ENCODE peak calls at places on chromosomes 4 and X, in four cellular contexts. H is NCI-H1105 treated with DMSO at 0.1 percent for 48 hours, F is left cardiac atrium, Q is A549. C is an unnamed sample.

GRCh38 chr4:144355809-144356757 is 215.6 kb upstream of the GYPA start:
- DNase-seq in F (no peak), Q (peak), H (no peak), C (peak)

GRCh38 chr4:186193851-186194250 is 2.5 kb downstream of the CYP4V2 start:
- DNase-seq in H (no peak), F (no peak), Q (no peak), C (no peak)

GRCh38 chrX:112961981-112962380 is 121.3 kb upstream of the AMOT start:
- DNase-seq in Q (no peak), F (no peak), H (no peak), C (no peak)

GRCh38 chr4:156971168-156971601 is 414 bp downstream of the PDGFC start:
- DNase-seq in H (no peak), Q (no peak), F (peak), C (no peak)

GRCh38 chrX:70033348-70033747 is 16.4 kb downstream of the AWAT2 start:
- DNase-seq in Q (peak), H (peak), F (no peak), C (peak)

GRCh38 chrX:72052415-72053090 is 79.2 kb downstream of the RTL5 start:
- DNase-seq in H (no peak), F (no peak), Q (no peak), C (peak)

GRCh38 chrX:55011294-55011693 is 11.1 kb downstream of the APEX2 start:
- DNase-seq in H (no peak), Q (no peak), F (no peak), C (peak)

GRCh38 chr4:76571274-76571673 is 136.2 kb downstream of the SHROOM3 start:
- DNase-seq in F (no peak), H (no peak), Q (peak), C (no peak)

GRCh38 chr4:82626251-82626868 is 64.6 kb upstream of the TMEM150C start:
- DNase-seq in F (no peak), Q (no peak), H (no peak), C (no peak)

GRCh38 chr4:6909113-6909969 is at the start of gene TBC1D14:
- DNase-seq in H (peak), Q (peak), F (peak), C (peak)

GRCh38 chrX:134562002-134562401 is 96.3 kb downstream of the PLAC1 start:
- DNase-seq in F (no peak), H (no peak), Q (no peak), C (no peak)

GRCh38 chrX:150347471-150347870 is 15.6 kb upstream of the MAMLD1 start:
- DNase-seq in H (no peak), Q (no peak), F (no peak), C (no peak)

GRCh38 chr4:169583563-169583962 is 28.8 kb downstream of the NEK1 start:
- DNase-seq in F (no peak), H (no peak), Q (no peak), C (peak)

GRCh38 chrX:39309018-39309620 is 507.9 kb downstream of the MID1IP1 start:
- DNase-seq in Q (peak), H (no peak), F (peak), C (peak)

GRCh38 chrX:130176354-130176776 is 4.6 kb downstream of the RAB33A start:
- DNase-seq in H (no peak), Q (no peak), F (no peak), C (no peak)

GRCh38 chr4:87807402-87807801 is 8.0 kb downstream of the IBSP start:
- DNase-seq in H (no peak), Q (no peak), F (no peak), C (peak)

GRCh38 chrX:133048751-133049150 is 48.2 kb downstream of the USP26 start:
- DNase-seq in Q (no peak), H (no peak), F (no peak), C (no peak)

GRCh38 chrX:103012945-103013344 is 51.0 kb downstream of the BEX1 start:
- DNase-seq in F (no peak), H (no peak), Q (no peak), C (no peak)

GRCh38 chrX:104166735-104167436 is 633 bp downstream of the FAM199X start:
- DNase-seq in F (no peak), H (no peak), Q (no peak), C (no peak)

GRCh38 chr4:158182736-158183135 is 9.9 kb upstream of the GASK1B start:
- DNase-seq in H (peak), F (no peak), Q (no peak), C (no peak)

GRCh38 chrX:421646-422325 is 35.1 kb upstream of the PPP2R3B start:
- DNase-seq in F (no peak), Q (no peak), H (no peak), C (no peak)

GRCh38 chrX:19956923-19957322 is 33.9 kb downstream of the BCLAF3 start:
- DNase-seq in F (no peak), H (no peak), Q (no peak), C (no peak)

GRCh38 chrX:1582686-1583437 is 8.5 kb upstream of the AKAP17A start:
- DNase-seq in Q (peak), F (no peak), H (no peak), C (peak)

GRCh38 chr4:13888112-13888511 is 260.6 kb upstream of the BOD1L1 start:
- DNase-seq in F (no peak), Q (peak), H (no peak), C (peak)

GRCh38 chr4:81421346-81422218 is 50.1 kb downstream of the RASGEF1B start:
- DNase-seq in Q (no peak), F (no peak), H (peak), C (peak)

GRCh38 chr4:16225996-16226815 is at the start of gene TAPT1:
- DNase-seq in F (peak), H (peak), Q (peak), C (peak)

GRCh38 chrX:107747596-107748161 is 27.9 kb downstream of the TSC22D3 start:
- DNase-seq in Q (no peak), H (peak), F (no peak), C (peak)

GRCh38 chr4:124940387-124940786 is 227.9 kb upstream of the ANKRD50 start:
- DNase-seq in Q (peak), F (no peak), H (no peak), C (peak)

GRCh38 chrX:35351212-35351611 is 408.6 kb downstream of the FAM47B start:
- DNase-seq in Q (no peak), F (no peak), H (no peak), C (no peak)

GRCh38 chrX:86149089-86149488 is 838 bp downstream of the DACH2 start:
- DNase-seq in F (no peak), Q (no peak), H (no peak), C (no peak)

GRCh38 chr4:77994194-77994721 is 62.9 kb upstream of the FRAS1 start:
- DNase-seq in F (no peak), Q (peak), H (no peak), C (peak)

GRCh38 chr4:7043521-7044414 is 596 bp downstream of the TADA2B start:
- DNase-seq in H (peak), Q (peak), F (peak), C (peak)

GRCh38 chrX:129842510-129843208 is 1.0 kb downstream of the ZDHHC9 start:
- DNase-seq in H (no peak), Q (peak), F (peak), C (peak)

GRCh38 chrX:153551135-153551534 is 33.7 kb downstream of the ATP2B3 start:
- DNase-seq in H (no peak), F (no peak), Q (no peak), C (peak)

GRCh38 chrX:76014321-76014720 is 158.5 kb upstream of the PBDC1 start:
- DNase-seq in Q (no peak), F (no peak), H (no peak), C (no peak)

GRCh38 chr4:39521253-39521908 is 5.9 kb downstream of the UGDH start:
- DNase-seq in Q (no peak), F (no peak), H (no peak), C (peak)

GRCh38 chrX:103276581-103277002 is at the start of gene TCEAL5:
- DNase-seq in F (peak), H (peak), Q (no peak), C (no peak)

GRCh38 chrX:44043496-44043895 is 70.3 kb upstream of the NDP start:
- DNase-seq in Q (no peak), F (no peak), H (no peak), C (no peak)

GRCh38 chr4:92994727-92995126 is 691.0 kb downstream of the GRID2 start:
- DNase-seq in H (no peak), F (no peak), Q (no peak), C (no peak)